ENCODE peak calls at places on chromosomes 11 and 22, in five cellular contexts. D is K562, L is SK-N-SH, W is GM12878, Z is HepG2. U is an unnamed sample.

GRCh38 chr11:83544871-83545270 is 258.7 kb upstream of the CCDC90B start:
- DNase-seq in L (no peak), Z (no peak), W (no peak), D (no peak), U (no peak)

GRCh38 chr11:20671856-20672546 is 2.6 kb downstream of the NELL1 start:
- DNase-seq in L (peak), D (peak), Z (peak), W (no peak), U (peak)

GRCh38 chr11:125132071-125132470 is 20.6 kb upstream of the TMEM218 start:
- DNase-seq in W (no peak), D (no peak), L (no peak), Z (no peak), U (no peak)

GRCh38 chr22:37228106-37229011 is 15.7 kb downstream of the RAC2 start:
- DNase-seq in D (no peak), L (no peak), Z (no peak), W (no peak), U (no peak)

GRCh38 chr11:123822022-123822421 is 15.9 kb upstream of the OR6M1 start:
- DNase-seq in L (no peak), D (no peak), Z (no peak), W (no peak), U (no peak)

GRCh38 chr22:25482868-25483639 is 81.4 kb upstream of the GRK3 start:
- DNase-seq in L (no peak), W (no peak), D (no peak), Z (no peak), U (no peak)

GRCh38 chr11:72568861-72569260 is 105.4 kb downstream of the PDE2A start:
- DNase-seq in W (no peak), Z (no peak), D (no peak), L (no peak), U (no peak)

GRCh38 chr11:13289081-13289480 is 11.5 kb downstream of the BMAL1 start:
- DNase-seq in D (no peak), Z (no peak), L (peak), W (no peak), U (no peak)

GRCh38 chr22:38131399-38131798 is 20.9 kb upstream of the BAIAP2L2 start:
- DNase-seq in Z (no peak), D (no peak), L (no peak), W (no peak), U (no peak)

GRCh38 chr11:13638436-13638835 is 30.0 kb upstream of the FAR1 start:
- DNase-seq in D (no peak), L (no peak), W (no peak), Z (no peak), U (no peak)

GRCh38 chr11:99015634-99016454 is 4.9 kb upstream of the CNTN5 start:
- DNase-seq in D (peak), W (peak), Z (peak), L (peak), U (peak)

GRCh38 chr11:15006139-15006759 is 34.1 kb upstream of the CALCA start:
- DNase-seq in W (peak), L (peak), Z (peak), D (peak), U (peak)

GRCh38 chr11:117985953-117986887 is at the start of gene IL10RA:
- DNase-seq in W (no peak), Z (peak), L (peak), D (peak), U (peak)

GRCh38 chr11:73660497-73661034 is 14.2 kb downstream of the PLEKHB1 start:
- DNase-seq in W (no peak), L (no peak), D (no peak), Z (no peak), U (no peak)

GRCh38 chr22:46201059-46201757 is 48.9 kb downstream of the CDPF1 start:
- DNase-seq in Z (peak), L (no peak), W (no peak), D (no peak), U (no peak)
- TF ChIP-seq FOXM1 in Z (no peak), L (no peak), W (no peak), D (no peak), U (no peak)

DNA sequence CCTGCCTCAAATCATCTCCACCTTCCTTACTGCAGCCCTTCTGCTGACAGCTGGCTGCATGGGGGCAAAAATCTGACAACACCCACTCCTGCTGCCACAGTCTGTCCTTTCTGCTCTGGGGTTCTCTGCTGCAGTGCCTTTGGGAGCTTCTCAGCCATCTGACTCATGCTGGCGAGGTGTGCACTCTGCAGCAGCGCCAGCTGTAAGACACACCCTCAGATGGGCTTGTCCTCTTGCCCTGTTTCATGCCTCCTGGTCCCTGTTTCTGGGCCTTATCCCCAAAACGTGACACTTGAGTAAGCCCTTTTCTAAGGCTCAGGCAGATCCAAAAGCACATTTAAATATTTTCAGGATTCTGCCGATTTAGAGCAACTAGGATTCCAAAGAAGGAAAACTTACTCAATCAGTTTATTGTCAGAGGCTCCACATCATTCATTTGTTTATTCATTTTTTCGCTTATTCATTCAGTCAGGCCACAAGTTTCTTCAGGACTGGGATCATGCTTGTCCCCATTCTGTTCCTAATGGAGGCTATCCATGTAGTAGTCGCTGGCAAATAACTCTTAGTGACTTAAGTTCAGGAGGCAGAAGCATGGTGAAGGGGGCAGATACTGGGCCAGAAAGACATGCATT is 60.2 kb downstream of the SMIM38 start:
- DNase-seq in Z (no peak), W (no peak), D (no peak), L (no peak), U (no peak)
- TF ChIP-seq FOXM1 in Z (no peak), W (no peak), D (no peak), L (no peak), U (no peak)

DNA sequence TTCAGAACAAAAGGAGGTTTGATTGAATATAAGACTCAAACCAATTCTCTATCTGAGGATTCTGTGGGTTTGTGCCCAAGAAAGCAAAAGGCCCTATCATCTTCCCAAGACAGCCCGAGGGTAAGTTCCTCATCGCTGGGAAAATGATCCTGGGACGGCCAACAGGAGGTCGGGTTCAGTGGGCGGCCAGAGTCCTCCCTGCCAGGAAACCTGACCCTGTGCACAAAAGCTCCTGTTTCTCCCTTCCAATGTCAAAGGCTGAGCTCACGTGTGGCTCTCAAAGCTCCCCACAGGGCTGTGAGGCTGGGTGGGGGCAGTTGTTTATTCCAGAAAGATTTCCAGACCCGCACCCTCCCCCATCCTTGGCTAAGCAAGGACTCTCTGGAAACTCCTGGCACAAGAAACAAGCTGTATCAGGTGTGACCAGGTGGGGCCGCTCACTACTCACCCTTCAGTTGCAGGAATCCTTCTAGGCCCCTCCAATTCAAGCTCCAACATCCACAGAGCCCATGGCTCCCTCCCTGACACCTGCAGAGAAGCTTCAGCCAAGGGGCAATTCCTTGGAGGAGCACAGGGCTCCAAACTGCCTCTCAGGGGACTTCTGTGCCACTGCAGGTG is 131.9 kb downstream of the SHANK2 start:
- DNase-seq in Z (peak), W (no peak), L (no peak), D (peak), U (peak)
- TF ChIP-seq FOXM1 in Z (no peak), W (no peak), L (no peak), D (no peak), U (no peak)

GRCh38 chr11:129279326-129280026 is 87.4 kb upstream of the ARHGAP32 start:
- DNase-seq in L (peak), D (no peak), Z (peak), W (no peak), U (peak)

GRCh38 chr11:129277216-129277838 is 85.2 kb upstream of the ARHGAP32 start:
- DNase-seq in W (no peak), Z (peak), L (no peak), D (no peak), U (no peak)

GRCh38 chr11:129280027-129280811 is 88.1 kb upstream of the ARHGAP32 start:
- DNase-seq in L (peak), W (no peak), Z (peak), D (no peak), U (no peak)

GRCh38 chr11:129281471-129282268 is 89.5 kb upstream of the ARHGAP32 start:
- DNase-seq in Z (no peak), W (no peak), L (no peak), D (no peak), U (no peak)

GRCh38 chr11:129278586-129279319 is 86.6 kb upstream of the ARHGAP32 start:
- DNase-seq in D (no peak), Z (no peak), L (peak), W (no peak), U (peak)
- TF ChIP-seq FOXM1 in D (no peak), Z (no peak), L (no peak), W (no peak), U (no peak)

GRCh38 chr11:10181811-10182210 is 112.2 kb downstream of the SBF2 start:
- DNase-seq in W (no peak), D (no peak), L (peak), Z (peak), U (no peak)
- TF ChIP-seq FOXM1 in W (no peak), D (no peak), L (no peak), Z (no peak), U (no peak)

DNA sequence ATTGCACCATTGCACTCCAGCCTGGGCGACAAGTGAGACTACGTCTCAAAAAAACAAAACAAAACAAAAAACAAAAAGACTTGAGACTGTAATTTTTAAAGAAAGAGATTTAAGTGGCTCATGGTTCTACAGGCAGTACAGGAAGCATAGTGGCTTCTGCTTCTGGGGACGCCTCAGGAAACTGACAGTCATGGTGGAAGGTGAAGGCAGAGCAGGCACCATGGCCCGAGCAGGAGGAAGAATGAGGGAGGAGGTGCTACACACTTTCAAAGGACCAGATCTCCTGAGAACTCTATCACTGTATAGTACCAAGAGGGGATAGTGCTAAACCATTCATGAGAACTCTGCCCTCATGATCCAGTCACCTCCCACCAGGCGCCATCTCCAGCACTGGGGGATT is 52.0 kb downstream of the CBL start:
- DNase-seq in L (no peak), W (no peak), D (no peak), Z (no peak), U (no peak)
- TF ChIP-seq FOXM1 in L (no peak), W (no peak), D (no peak), Z (no peak), U (no peak)

GRCh38 chr11:60995798-60996197 is 24.3 kb downstream of the CD6 start:
- DNase-seq in W (no peak), D (no peak), L (no peak), Z (no peak), U (no peak)

GRCh38 chr11:60993611-60994010 is 22.1 kb downstream of the CD6 start:
- DNase-seq in D (no peak), W (no peak), L (no peak), Z (no peak), U (no peak)

GRCh38 chr11:60991457-60991856 is 20.0 kb downstream of the CD6 start:
- DNase-seq in Z (no peak), D (no peak), W (no peak), L (no peak), U (no peak)

GRCh38 chr11:60992842-60993409 is 21.4 kb downstream of the CD6 start:
- DNase-seq in Z (no peak), L (no peak), D (peak), W (no peak), U (no peak)

DNA sequence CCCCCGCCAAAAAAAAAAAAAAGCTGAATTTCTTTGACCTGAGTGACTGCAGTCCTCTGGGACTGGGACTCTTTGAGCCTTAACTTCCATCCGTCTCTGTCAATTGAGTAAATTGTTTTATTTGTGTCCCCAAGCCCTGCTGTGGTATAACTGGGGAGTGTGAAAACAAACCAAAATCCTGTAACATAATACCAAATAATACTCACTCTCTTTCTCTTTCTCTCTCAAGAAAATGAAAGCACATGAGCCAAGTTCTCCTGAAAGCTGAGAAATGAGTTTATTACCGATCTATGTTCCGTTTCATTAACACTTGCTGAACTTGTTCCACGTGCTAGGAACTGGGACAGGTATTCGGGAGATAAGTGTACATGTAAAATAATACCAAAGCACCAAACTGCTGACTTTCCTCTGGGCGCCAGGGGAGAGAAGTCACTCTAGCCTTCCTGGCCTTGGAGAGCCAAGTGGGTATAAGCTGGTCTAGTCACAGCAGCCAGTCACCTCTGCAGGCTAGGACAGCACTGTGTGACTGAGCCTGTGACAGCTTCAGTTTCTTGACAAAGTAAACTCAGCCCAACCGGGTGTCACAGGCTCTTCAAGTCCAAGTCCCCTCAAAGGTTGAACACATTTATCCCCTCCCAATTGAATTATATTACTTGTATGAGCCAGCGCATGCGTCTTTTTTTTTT is 23.1 kb downstream of the CD6 start:
- DNase-seq in L (no peak), Z (no peak), W (no peak), D (no peak), U (no peak)
- TF ChIP-seq FOXM1 in L (no peak), Z (no peak), W (no peak), D (no peak), U (no peak)

U was measured in HEK293T.